ENCODE peak calls at places on chromosomes 6 and 20, in six cellular contexts. E, D, G, H, W and M are unnamed samples.

GRCh38 chr6:5328800-5329199 is 67.5 kb downstream of the FARS2 start:
- DNase-seq in D (no peak), W (no peak), G (no peak), E (no peak), H (peak; percentile 44), M (no peak)

GRCh38 chr6:5763871-5764270 is 242.9 kb downstream of the NRN1 start:
- DNase-seq in E (peak; percentile 5), H (no peak), D (no peak), W (no peak), G (no peak), M (no peak)

GRCh38 chr6:11796819-11797218 is 18.2 kb upstream of the ADTRP start:
- DNase-seq in D (no peak), H (no peak), G (no peak), W (no peak), E (no peak), M (no peak)

GRCh38 chr20:48689388-48689787 is 138.4 kb downstream of the PREX1 start:
- DNase-seq in G (no peak), E (no peak), D (no peak), H (no peak), W (no peak), M (no peak)

GRCh38 chr20:10511166-10511506 is 76.0 kb downstream of the SLX4IP start:
- DNase-seq in W (no peak), H (no peak), D (no peak), E (no peak), G (no peak), M (no peak)

GRCh38 chr20:62258499-62259293 is 20.4 kb downstream of the OSBPL2 start:
- DNase-seq in H (no peak), W (no peak), E (no peak), G (no peak), D (no peak), M (no peak)

GRCh38 chr6:122289721-122290501 is 109.5 kb upstream of the HSF2 start:
- DNase-seq in E (no peak), H (peak; percentile 10), W (peak; percentile 13), G (no peak), D (peak; percentile 3), M (no peak)

GRCh38 chr6:7671076-7671475 is 54.8 kb upstream of the BMP6 start:
- DNase-seq in H (no peak), D (no peak), E (no peak), G (no peak), W (no peak), M (no peak)

GRCh38 chr6:117345292-117345610 is 79.9 kb downstream of the VGLL2 start:
- DNase-seq in E (no peak), H (no peak), W (no peak), G (no peak), D (no peak), M (no peak)

GRCh38 chr6:30679765-30680535 is 6.5 kb downstream of the PPP1R18 start:
- DNase-seq in G (no peak), H (no peak), D (no peak), W (no peak), E (no peak), M (no peak)

GRCh38 chr6:43070028-43070632 is 6.0 kb upstream of the PTK7 start:
- DNase-seq in G (no peak), W (peak; percentile 83), D (peak; percentile 80), E (no peak), H (peak; percentile 78), M (peak; percentile 17)

GRCh38 chr6:68189217-68189616 is 445.9 kb upstream of the ADGRB3 start:
- DNase-seq in H (no peak), W (no peak), E (no peak), G (no peak), D (no peak), M (no peak)

GRCh38 chr6:56842602-56843475 is 112.1 kb upstream of the BEND6 start:
- DNase-seq in E (no peak), H (peak; percentile 16), W (no peak), D (peak; percentile 36), G (no peak), M (peak; percentile 57)

GRCh38 chr6:154386848-154387717 is 30.5 kb upstream of the IPCEF1 start:
- DNase-seq in H (no peak), W (peak; percentile 87), G (no peak), E (no peak), D (no peak), M (no peak)

GRCh38 chr6:167806061-167806700 is 20.5 kb upstream of the AFDN start:
- DNase-seq in H (no peak), G (no peak), W (peak; percentile 93), D (no peak), E (no peak), M (no peak)

GRCh38 chr6:160765412-160765811 is 63.4 kb downstream of the PLG start:
- DNase-seq in W (no peak), D (no peak), E (no peak), G (no peak), H (no peak), M (no peak)

GRCh38 chr6:13666194-13667105 is 45.2 kb downstream of the RANBP9 start:
- DNase-seq in H (peak; percentile 69), D (no peak), W (no peak), E (no peak), G (no peak), M (peak; percentile 14)

GRCh38 chr6:72699142-72699541 is 77.3 kb downstream of the KCNQ5 start:
- DNase-seq in E (no peak), W (no peak), H (no peak), D (no peak), G (no peak), M (no peak)

GRCh38 chr20:63501818-63502670 is 3.2 kb upstream of the EEF1A2 start:
- DNase-seq in G (no peak), H (peak; percentile 56), W (no peak), E (no peak), D (peak; percentile 94), M (no peak)

GRCh38 chr6:149211046-149211571 is 106.4 kb upstream of the TAB2 start:
- DNase-seq in D (no peak), G (no peak), H (no peak), E (no peak), W (peak; percentile 35), M (no peak)

GRCh38 chr6:131792091-131792496 is 15.7 kb upstream of the ENPP1 start:
- DNase-seq in H (no peak), E (no peak), G (no peak), D (no peak), W (peak; percentile 42), M (no peak)

GRCh38 chr20:57653910-57654309 is 33.7 kb upstream of the ZBP1 start:
- DNase-seq in W (no peak), D (peak; percentile 29), E (no peak), H (no peak), G (no peak), M (no peak)

GRCh38 chr20:48949304-48950170 is 28.0 kb downstream of the ARFGEF2 start:
- DNase-seq in E (no peak), H (peak; percentile 61), D (no peak), W (peak; percentile 35), G (no peak), M (no peak)

GRCh38 chr20:51021067-51022025 is 1.6 kb downstream of the KCNG1 start:
- DNase-seq in G (no peak), H (no peak), D (no peak), E (no peak), W (no peak), M (no peak)

GRCh38 chr6:15493437-15494168 is 169.2 kb downstream of the DTNBP1 start:
- DNase-seq in E (no peak), G (no peak), D (no peak), W (no peak), H (no peak), M (no peak)

DNA sequence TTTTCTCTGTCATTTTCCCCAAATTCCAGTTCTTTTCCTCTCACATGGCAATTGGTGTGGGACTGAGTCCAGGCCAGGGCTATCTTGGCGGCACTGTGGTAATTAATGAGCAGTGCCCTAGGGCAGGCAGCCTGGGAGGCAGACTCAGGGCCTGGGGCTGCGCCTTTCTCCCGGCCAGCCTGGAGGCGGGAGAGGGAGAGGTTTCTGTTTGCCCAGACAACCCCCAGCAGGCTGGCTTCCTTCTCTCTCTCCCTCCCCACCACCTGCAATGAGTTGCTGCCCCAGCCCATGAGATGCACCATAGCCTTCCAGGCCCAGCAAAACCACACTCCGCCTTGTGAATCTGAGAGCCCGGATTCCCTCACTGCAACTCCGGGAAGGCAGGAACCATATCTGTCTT is 15.1 kb upstream of the CCDC167 start:
- DNase-seq in D (no peak), H (no peak), W (no peak), G (no peak), E (no peak), M (no peak)
- TF ChIP-seq GABPA in D (no peak), H (no peak), W (no peak), G (no peak), E (no peak), M (no peak)

GRCh38 chr20:366042-366718 is 14.4 kb upstream of the TRIB3 start:
- DNase-seq in D (no peak), E (no peak), W (no peak), G (no peak), H (no peak), M (no peak)

GRCh38 chr20:362271-363254 is 15.7 kb downstream of the NRSN2 start:
- DNase-seq in H (peak; percentile 69), W (peak; percentile 99), E (no peak), G (no peak), D (peak; percentile 74), M (peak; percentile 98)

GRCh38 chr20:361562-361961 is 14.7 kb downstream of the NRSN2 start:
- DNase-seq in H (no peak), D (no peak), G (no peak), W (no peak), E (no peak), M (no peak)

GRCh38 chr20:364905-365794 is 15.4 kb upstream of the TRIB3 start:
- DNase-seq in H (peak; percentile 86), E (no peak), G (no peak), D (no peak), W (peak; percentile 68), M (no peak)

GRCh38 chr20:363319-364078 is 16.6 kb downstream of the NRSN2 start:
- DNase-seq in E (no peak), D (no peak), G (no peak), H (peak; percentile 73), W (peak; percentile 66), M (peak; percentile 43)
- TF ChIP-seq GABPA in E (no peak), D (no peak), G (no peak), H (no peak), W (no peak), M (no peak)

GRCh38 chr6:164336455-164336854 is 921.9 kb downstream of the QKI start:
- DNase-seq in G (no peak), E (no peak), H (peak; percentile 64), D (no peak), W (no peak), M (no peak)

GRCh38 chr6:164337024-164337924 is 922.8 kb downstream of the QKI start:
- DNase-seq in E (no peak), D (no peak), W (no peak), G (no peak), H (peak; percentile 40), M (no peak)

DNA sequence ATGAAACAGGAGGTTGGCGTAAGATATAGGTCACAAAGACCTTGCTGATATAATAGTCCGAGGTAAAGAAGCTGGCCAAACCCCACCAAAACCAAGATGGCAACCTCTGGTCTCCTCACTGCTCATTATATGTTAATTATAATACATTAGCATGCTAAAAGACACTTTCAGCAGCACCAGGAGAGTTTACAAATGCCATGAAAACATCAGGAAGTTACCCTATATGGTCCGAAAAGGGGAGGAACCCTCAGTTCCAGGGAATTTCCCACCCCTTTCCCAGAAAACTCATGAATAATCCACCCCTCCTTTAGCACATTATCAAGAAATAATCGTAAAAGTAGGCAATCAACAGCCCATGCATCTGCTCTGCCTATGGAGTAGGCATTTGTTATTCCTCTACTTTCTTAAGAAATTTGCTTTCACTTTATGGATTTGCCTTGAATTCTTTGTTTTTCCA is 923.4 kb downstream of the QKI start:
- DNase-seq in G (no peak), E (no peak), D (no peak), H (peak; percentile 83), W (no peak), M (no peak)
- TF ChIP-seq GABPA in G (no peak), E (no peak), D (no peak), H (no peak), W (no peak), M (no peak)

GRCh38 chr20:3927486-3928291 is 38.5 kb downstream of the PANK2 start:
- DNase-seq in E (no peak), W (no peak), H (no peak), G (no peak), D (no peak), M (peak; percentile 89)
- TF ChIP-seq GABPA in E (no peak), W (no peak), H (no peak), G (no peak), D (no peak), M (no peak)